ENCODE peak calls at places on chromosomes 4 and X, in ten cellular contexts. J is neural progenitor cell, I is left ventricle myocardium inferior, O is Peyer's patch, S is AG10803, L is A549, X is pancreas, Z is tibial nerve, K is adrenal gland, V is dorsolateral prefrontal cortex. G is an unnamed sample.
A peak's percentile ranks its signal among the peaks of the same experiment; 100 is the strongest.

GRCh38 chr4:53592686-53593641 is 1.7 kb upstream of the LNX1 start:
- DNase-seq in J (peak; percentile 57), I (peak; percentile 22), O (peak; percentile 76), S (no peak), L (peak; percentile 40), X (peak; percentile 83), Z (no peak), K (peak; percentile 68), V (no peak), G (no peak)

GRCh38 chr4:120826853-120827252 is 95.7 kb downstream of the PRDM5 start:
- DNase-seq in J (no peak), I (no peak), O (no peak), S (no peak), L (no peak), X (no peak), Z (no peak), K (no peak), V (no peak), G (no peak)

GRCh38 chr4:89754531-89754930 is 82.4 kb downstream of the SNCA start:
- DNase-seq in J (no peak), I (no peak), O (no peak), S (peak; percentile 21), L (no peak), X (no peak), Z (no peak), K (no peak), V (no peak), G (no peak)

GRCh38 chrX:3161686-3162085 is 120.4 kb downstream of the ARSF start:
- DNase-seq in J (no peak), I (no peak), O (no peak), S (peak; percentile 60), L (no peak), X (no peak), Z (no peak), K (no peak), V (no peak), G (no peak)

GRCh38 chr4:3202836-3203820 is 45.8 kb upstream of the MSANTD1 start:
- DNase-seq in J (no peak), I (no peak), O (no peak), S (peak; percentile 52), L (no peak), X (no peak), Z (no peak), K (no peak), V (no peak), G (no peak)

GRCh38 chrX:16307950-16308349 is 140.7 kb downstream of the MAGEB17 start:
- DNase-seq in J (no peak), I (no peak), O (no peak), S (no peak), L (no peak), X (no peak), Z (no peak), K (no peak), V (no peak), G (no peak)

GRCh38 chr4:141885112-141885511 is 248.7 kb downstream of the IL15 start:
- DNase-seq in J (no peak), I (no peak), O (no peak), S (no peak), L (no peak), X (no peak), Z (no peak), K (no peak), V (no peak), G (no peak)

GRCh38 chrX:2677764-2678163 is 13.3 kb upstream of the CD99 start:
- DNase-seq in J (no peak), I (peak; percentile 83), O (peak; percentile 63), S (peak; percentile 99), L (peak; percentile 88), X (peak; percentile 76), Z (peak; percentile 51), K (peak; percentile 93), V (peak; percentile 80), G (peak; percentile 90)

GRCh38 chr4:77697860-77698599 is 92.4 kb downstream of the CXCL13 start:
- DNase-seq in J (peak; percentile 37), I (no peak), O (peak; percentile 53), S (peak; percentile 72), L (peak; percentile 65), X (peak; percentile 63), Z (no peak), K (no peak), V (no peak), G (peak; percentile 24)
- TF ChIP-seq CTCF in J (peak; percentile 42), I (peak; percentile 38), O (peak; percentile 81), S (peak; percentile 76), L (peak; percentile 61), X (peak; percentile 36), Z (peak; percentile 13), K (peak; percentile 12), V (peak; percentile 47), G (peak; percentile 56)

GRCh38 chr4:184282251-184282713 is 64.6 kb upstream of the ENPP6 start:
- DNase-seq in J (peak; percentile 21), I (no peak), O (peak; percentile 65), S (no peak), L (no peak), X (no peak), Z (no peak), K (no peak), V (no peak), G (no peak)

GRCh38 chr4:184280104-184280503 is 62.4 kb upstream of the ENPP6 start:
- DNase-seq in J (no peak), I (no peak), O (no peak), S (no peak), L (no peak), X (no peak), Z (no peak), K (no peak), V (no peak), G (no peak)

GRCh38 chr4:184282895-184283654 is 65.4 kb upstream of the ENPP6 start:
- DNase-seq in J (no peak), I (no peak), O (no peak), S (no peak), L (no peak), X (no peak), Z (no peak), K (no peak), V (no peak), G (no peak)

GRCh38 chr4:184280591-184281071 is 63.0 kb upstream of the ENPP6 start:
- DNase-seq in J (no peak), I (no peak), O (no peak), S (no peak), L (no peak), X (no peak), Z (no peak), K (no peak), V (no peak), G (no peak)

DNA sequence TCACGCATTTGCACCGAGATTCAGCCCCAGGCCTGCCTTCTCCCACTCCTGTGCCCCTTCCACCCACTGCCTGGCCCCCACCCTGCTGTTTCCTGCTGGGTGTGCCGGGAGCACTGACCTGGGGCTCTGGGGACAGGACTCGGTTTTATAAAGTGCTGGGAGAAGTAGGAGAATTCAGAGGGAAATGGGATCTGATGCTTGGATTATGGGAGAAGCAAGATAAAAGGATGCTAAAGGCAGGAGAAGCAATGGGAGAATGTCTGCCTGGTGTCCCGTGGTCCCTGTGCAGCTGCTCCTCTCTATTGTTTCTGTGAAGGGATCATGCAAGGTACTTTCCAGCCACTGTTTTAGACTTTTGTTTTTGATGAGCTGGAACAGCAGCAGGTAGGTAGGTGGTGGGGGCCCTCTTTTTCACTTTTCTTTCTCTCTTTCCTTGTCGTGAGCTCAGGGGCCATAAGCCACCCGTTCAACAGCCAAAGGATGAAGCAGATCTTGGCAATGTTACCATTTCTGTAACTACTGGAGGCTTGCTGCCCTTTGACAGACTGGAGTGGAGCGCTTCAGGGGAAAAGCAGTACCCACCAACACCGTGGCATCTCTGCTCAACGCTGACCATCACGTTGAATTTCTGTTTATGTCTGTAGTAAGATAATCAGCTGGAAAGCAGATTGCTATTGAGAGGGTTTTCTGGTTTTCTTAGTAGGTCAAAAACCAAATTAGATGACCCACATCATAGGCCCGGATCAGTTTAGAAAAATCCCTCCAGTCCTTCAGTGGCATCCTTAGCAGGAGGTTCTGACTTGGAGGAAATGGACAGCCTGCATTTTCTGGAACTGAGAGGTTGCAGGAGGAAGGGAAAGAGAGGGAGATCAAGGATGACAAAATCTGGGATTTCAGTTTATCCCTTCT is 63.8 kb upstream of the ENPP6 start:
- DNase-seq in J (no peak), I (no peak), O (no peak), S (no peak), L (no peak), X (no peak), Z (no peak), K (no peak), V (no peak), G (no peak)
- H3K4me3 ChIP-seq in J (no peak overlapping the region), I (no peak overlapping the region), O (no peak overlapping the region), S (no peak overlapping the region), L (no peak overlapping the region), X (no peak overlapping the region), Z (no peak overlapping the region), K (no peak overlapping the region), V (no peak overlapping the region), G (no peak overlapping the region)

DNA sequence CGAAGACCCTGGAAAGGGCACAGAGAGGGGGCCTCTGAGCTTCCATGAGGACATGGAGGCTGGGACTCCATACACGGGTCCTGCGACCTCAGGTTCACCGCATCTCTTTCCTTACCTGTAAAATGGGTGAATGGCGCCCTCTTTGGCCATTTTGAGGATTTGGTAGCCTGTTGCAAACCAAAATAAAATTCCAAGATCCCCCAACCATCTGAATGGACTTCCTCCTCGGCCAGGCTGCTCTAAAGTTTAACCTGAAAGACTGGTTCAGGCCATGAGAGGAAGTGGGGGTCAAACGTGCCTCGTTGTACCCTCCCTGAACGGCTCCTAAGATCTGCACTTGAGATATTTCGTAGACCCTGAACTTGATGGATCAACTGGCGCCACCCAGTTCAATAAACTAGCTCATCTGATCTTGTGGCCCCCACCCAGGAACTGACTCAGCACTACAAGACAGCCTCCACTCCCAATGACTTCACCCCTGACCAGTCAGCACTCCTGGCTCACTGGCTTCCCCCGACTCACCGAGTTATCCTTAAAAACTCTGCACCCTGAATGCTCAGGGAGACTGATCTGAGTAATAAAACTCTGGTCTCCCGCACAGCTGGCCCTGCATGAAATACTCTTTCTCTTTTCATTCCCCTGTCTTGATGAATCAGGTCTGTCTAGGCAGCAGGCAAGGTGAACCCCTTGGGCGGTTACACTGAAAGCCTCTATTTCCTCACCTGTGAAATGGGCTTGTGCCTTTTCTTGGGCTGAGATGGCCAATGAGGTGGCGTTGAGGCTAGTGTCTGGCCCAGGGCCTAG is 32.9 kb upstream of the GPR78 start:
- DNase-seq in J (peak; percentile 56), I (no peak), O (no peak), S (peak; percentile 41), L (peak; percentile 35), X (no peak), Z (no peak), K (peak; percentile 33), V (no peak), G (no peak)
- TF ChIP-seq CTCF in J (peak; percentile 59), I (no peak), O (peak; percentile 31), S (peak; percentile 4), L (no peak), X (peak; percentile 40), Z (no peak), K (peak; percentile 48), V (no peak), G (peak; percentile 14)

DNA sequence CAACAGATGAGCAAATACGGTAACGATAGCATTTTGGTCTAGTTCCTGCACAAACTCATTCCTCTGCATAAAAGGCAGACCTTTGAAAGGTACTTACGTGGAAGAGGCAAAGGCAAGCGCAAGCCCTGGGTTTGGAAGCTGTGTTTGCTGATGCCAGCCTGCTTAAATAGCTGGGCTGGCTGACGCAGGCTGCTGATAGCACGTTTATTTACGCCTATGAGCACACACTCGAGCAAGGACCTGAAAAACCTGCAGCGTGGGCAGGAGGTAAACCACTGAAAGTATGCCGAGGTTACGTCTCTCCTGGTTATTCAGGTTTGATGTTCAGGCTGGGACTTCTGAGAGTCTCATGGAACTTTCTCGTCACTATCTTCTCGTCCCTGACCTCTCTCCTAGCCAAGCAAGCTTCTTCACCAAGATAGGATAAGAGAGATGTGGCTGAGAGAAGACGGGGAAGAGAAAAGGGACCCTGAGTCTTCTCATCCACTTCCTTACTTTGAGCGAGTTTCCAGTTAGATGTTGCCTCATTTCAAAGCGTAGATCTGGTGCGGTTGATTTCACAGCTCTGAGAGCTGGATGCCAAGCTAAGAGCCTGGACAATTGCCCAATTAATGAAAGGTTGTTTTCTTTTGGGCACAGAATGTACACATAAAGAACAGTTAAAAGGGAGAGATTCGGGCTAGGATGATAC is at the start of gene HOPX:
- DNase-seq in J (no peak), I (peak; percentile 19), O (peak; percentile 50), S (no peak), L (no peak), X (peak; percentile 17), Z (no peak), K (peak; percentile 33), V (no peak), G (no peak)
- H3K4me3 ChIP-seq in J (no peak within 1 kb of the TSS), I (peak within 1 kb of the TSS; percentile 48), O (no peak within 1 kb of the TSS), S (no peak within 1 kb of the TSS), L (no peak within 1 kb of the TSS), X (no peak within 1 kb of the TSS), Z (no peak within 1 kb of the TSS), K (peak within 1 kb of the TSS; percentile 7), V (peak within 1 kb of the TSS; percentile 40), G (no peak within 1 kb of the TSS)

G was measured in AG04449.